ENCODE peak calls at places on chromosomes 6 and 20, in ten cellular contexts. G, S, O, M, A, X, F, Z, T and I are unnamed samples.

GRCh38 chr6:93678841-93679454 is 259.6 kb upstream of the EPHA7 start:
- DNase-seq in G (peak; percentile 39), S (no peak), O (no peak), M (no peak), A (no peak), X (no peak), F (no peak), Z (no peak), T (no peak), I (no peak)

GRCh38 chr6:113495521-113495920 is 361.6 kb upstream of the MARCKS start:
- DNase-seq in G (no peak), S (no peak), O (no peak), M (no peak), A (no peak), X (no peak), F (no peak), Z (no peak), T (peak; percentile 33), I (no peak)

GRCh38 chr6:168722397-168722796 is 281.4 kb downstream of the SMOC2 start:
- DNase-seq in G (no peak), S (no peak), O (no peak), M (no peak), A (no peak), X (no peak), F (no peak), Z (no peak), T (no peak), I (no peak)

GRCh38 chr6:167485186-167485978 is 160.5 kb downstream of the TTLL2 start:
- DNase-seq in G (peak; percentile 28), S (no peak), O (no peak), M (no peak), A (no peak), X (no peak), F (no peak), Z (no peak), T (no peak), I (no peak)

GRCh38 chr20:45044084-45044573 is 56.8 kb downstream of the KCNS1 start:
- DNase-seq in G (peak; percentile 86), S (peak; percentile 11), O (peak; percentile 60), M (no peak), A (no peak), X (peak; percentile 47), F (no peak), Z (no peak), T (peak; percentile 54), I (peak; percentile 27)

GRCh38 chr20:24766826-24767622 is 182.0 kb upstream of the CST7 start:
- DNase-seq in G (no peak), S (no peak), O (no peak), M (no peak), A (no peak), X (no peak), F (peak; percentile 67), Z (peak; percentile 21), T (no peak), I (no peak)

GRCh38 chr6:166667886-166668620 is 41.0 kb upstream of the RPS6KA2 start:
- DNase-seq in G (peak; percentile 14), S (no peak), O (no peak), M (no peak), A (no peak), X (no peak), F (no peak), Z (no peak), T (no peak), I (no peak)

GRCh38 chr20:38805502-38805957 is at the start of gene PPP1R16B:
- DNase-seq in G (peak; percentile 56), S (peak; percentile 67), O (peak; percentile 85), M (peak; percentile 80), A (peak; percentile 59), X (no peak), F (no peak), Z (peak; percentile 83), T (no peak), I (peak; percentile 65)

GRCh38 chr20:10261702-10262101 is 43.1 kb downstream of the SNAP25 start:
- DNase-seq in G (no peak), S (no peak), O (no peak), M (no peak), A (no peak), X (no peak), F (no peak), Z (no peak), T (no peak), I (no peak)

GRCh38 chr6:90468080-90468479 is 118.8 kb downstream of the MAP3K7 start:
- DNase-seq in G (no peak), S (no peak), O (no peak), M (no peak), A (no peak), X (no peak), F (no peak), Z (no peak), T (no peak), I (no peak)

GRCh38 chr20:62834967-62835730 is 18.3 kb downstream of the COL9A3 start:
- DNase-seq in G (peak; percentile 44), S (no peak), O (no peak), M (peak; percentile 77), A (no peak), X (no peak), F (no peak), Z (peak; percentile 48), T (no peak), I (no peak)

GRCh38 chr6:126531273-126531672 is 191.4 kb downstream of the CENPW start:
- DNase-seq in G (no peak), S (no peak), O (no peak), M (no peak), A (no peak), X (no peak), F (no peak), Z (no peak), T (no peak), I (no peak)

GRCh38 chr6:370555-370954 is 21.0 kb upstream of the IRF4 start:
- DNase-seq in G (no peak), S (no peak), O (no peak), M (no peak), A (no peak), X (no peak), F (no peak), Z (no peak), T (no peak), I (no peak)

GRCh38 chr20:1472556-1473243 is 6.1 kb upstream of the NSFL1C start:
- DNase-seq in G (no peak), S (no peak), O (no peak), M (no peak), A (no peak), X (no peak), F (no peak), Z (no peak), T (no peak), I (no peak)

GRCh38 chr6:34657307-34657978 is 39.1 kb downstream of the ILRUN start:
- DNase-seq in G (peak; percentile 82), S (no peak), O (peak; percentile 28), M (no peak), A (no peak), X (no peak), F (no peak), Z (no peak), T (peak; percentile 79), I (no peak)

GRCh38 chr6:7156666-7157278 is 49.0 kb downstream of the RREB1 start:
- DNase-seq in G (no peak), S (no peak), O (no peak), M (no peak), A (no peak), X (no peak), F (peak; percentile 71), Z (peak; percentile 31), T (peak; percentile 65), I (no peak)

GRCh38 chr20:44734938-44735337 is 10.7 kb upstream of the KCNK15 start:
- DNase-seq in G (no peak), S (no peak), O (no peak), M (no peak), A (no peak), X (no peak), F (no peak), Z (no peak), T (no peak), I (no peak)

GRCh38 chr6:130366011-130366963 is at the start of gene TMEM200A:
- DNase-seq in G (peak; percentile 90), S (peak; percentile 37), O (no peak), M (peak; percentile 51), A (peak; percentile 35), X (no peak), F (peak; percentile 87), Z (peak; percentile 82), T (peak; percentile 36), I (no peak)

GRCh38 chr6:69825904-69826303 is 29.1 kb upstream of the LMBRD1 start:
- DNase-seq in G (no peak), S (no peak), O (no peak), M (no peak), A (no peak), X (no peak), F (no peak), Z (no peak), T (peak; percentile 2), I (no peak)

GRCh38 chr6:168440520-168441433 is at the start of gene SMOC2:
- DNase-seq in G (peak; percentile 81), S (no peak), O (no peak), M (no peak), A (no peak), X (no peak), F (peak; percentile 83), Z (peak; percentile 67), T (no peak), I (no peak)

GRCh38 chr6:117542493-117542892 is 59.8 kb downstream of the GOPC start:
- DNase-seq in G (peak; percentile 32), S (no peak), O (no peak), M (peak; percentile 71), A (no peak), X (no peak), F (no peak), Z (no peak), T (no peak), I (no peak)

GRCh38 chr6:14077193-14077853 is 40.2 kb upstream of the CD83 start:
- DNase-seq in G (no peak), S (no peak), O (no peak), M (no peak), A (no peak), X (no peak), F (no peak), Z (no peak), T (no peak), I (no peak)

GRCh38 chr20:37681384-37681977 is 12.3 kb upstream of the CTNNBL1 start:
- DNase-seq in G (no peak), S (no peak), O (no peak), M (no peak), A (no peak), X (no peak), F (no peak), Z (no peak), T (no peak), I (no peak)

GRCh38 chr6:6556738-6557503 is 31.6 kb upstream of the LY86 start:
- DNase-seq in G (peak; percentile 43), S (no peak), O (peak; percentile 49), M (no peak), A (peak; percentile 7), X (peak; percentile 29), F (no peak), Z (peak; percentile 57), T (no peak), I (peak; percentile 51)